ENCODE peak calls at places on chromosome 6, in nine cellular contexts. E is psoas muscle, V is spleen, Z is tibial artery, A is transverse colon, T is uterus, M is body of pancreas, Y is A549, D is lower lobe of right lung. P is an unnamed sample.

GRCh38 chr6:7138111-7138510 is 30.4 kb downstream of the RREB1 start:
- DNase-seq in V (no peak), D (no peak), Z (no peak), T (no peak), A (no peak), M (no peak), E (no peak), Y (no peak), P (no peak)

GRCh38 chr6:136334853-136335252 is 45.2 kb upstream of the BCLAF1 start:
- DNase-seq in T (no peak), V (no peak), Z (no peak), E (no peak), M (no peak), D (no peak), Y (no peak), A (no peak), P (no peak)

GRCh38 chr6:128919412-128919811 is 36.5 kb downstream of the LAMA2 start:
- DNase-seq in E (no peak), M (no peak), T (no peak), V (no peak), D (no peak), Z (no peak), Y (no peak), A (no peak), P (no peak)

GRCh38 chr6:169340395-169340794 is 86.7 kb upstream of the THBS2 start:
- DNase-seq in V (no peak), Y (peak; percentile 46), D (peak; percentile 37), M (no peak), T (no peak), E (no peak), Z (no peak), A (no peak), P (no peak)

GRCh38 chr6:82248233-82248735 is 740 bp upstream of the IBTK start:
- DNase-seq in Z (no peak), Y (peak; percentile 61), M (peak; percentile 50), E (no peak), D (peak; percentile 64), A (peak; percentile 21), V (peak; percentile 78), T (no peak), P (no peak)

GRCh38 chr6:30363459-30363858 is 18.5 kb downstream of the RPP21 start:
- DNase-seq in E (no peak), D (no peak), Z (no peak), A (no peak), V (no peak), M (no peak), Y (no peak), T (no peak), P (no peak)

GRCh38 chr6:13357551-13358075 is 29.3 kb upstream of the TBC1D7 start:
- DNase-seq in V (no peak), Z (no peak), D (no peak), A (no peak), M (no peak), Y (no peak), T (no peak), E (no peak), P (no peak)

GRCh38 chr6:112356994-112357393 is 9.9 kb downstream of the RFPL4B start:
- DNase-seq in A (no peak), Y (no peak), E (no peak), V (no peak), T (no peak), D (no peak), M (no peak), Z (no peak), P (no peak)

GRCh38 chr6:21228411-21228810 is 365.1 kb upstream of the SOX4 start:
- DNase-seq in Y (no peak), V (no peak), D (no peak), T (no peak), M (no peak), Z (no peak), E (no peak), A (no peak), P (no peak)

GRCh38 chr6:136956590-136957573 is 34.8 kb downstream of the SLC35D3 start:
- DNase-seq in Y (no peak), M (no peak), A (no peak), Z (no peak), D (no peak), E (no peak), V (no peak), T (no peak), P (no peak)

GRCh38 chr6:4820704-4821276 is 44.6 kb downstream of the CDYL start:
- DNase-seq in T (no peak), Z (no peak), Y (no peak), A (no peak), E (no peak), V (no peak), D (no peak), M (no peak), P (no peak)

DNA sequence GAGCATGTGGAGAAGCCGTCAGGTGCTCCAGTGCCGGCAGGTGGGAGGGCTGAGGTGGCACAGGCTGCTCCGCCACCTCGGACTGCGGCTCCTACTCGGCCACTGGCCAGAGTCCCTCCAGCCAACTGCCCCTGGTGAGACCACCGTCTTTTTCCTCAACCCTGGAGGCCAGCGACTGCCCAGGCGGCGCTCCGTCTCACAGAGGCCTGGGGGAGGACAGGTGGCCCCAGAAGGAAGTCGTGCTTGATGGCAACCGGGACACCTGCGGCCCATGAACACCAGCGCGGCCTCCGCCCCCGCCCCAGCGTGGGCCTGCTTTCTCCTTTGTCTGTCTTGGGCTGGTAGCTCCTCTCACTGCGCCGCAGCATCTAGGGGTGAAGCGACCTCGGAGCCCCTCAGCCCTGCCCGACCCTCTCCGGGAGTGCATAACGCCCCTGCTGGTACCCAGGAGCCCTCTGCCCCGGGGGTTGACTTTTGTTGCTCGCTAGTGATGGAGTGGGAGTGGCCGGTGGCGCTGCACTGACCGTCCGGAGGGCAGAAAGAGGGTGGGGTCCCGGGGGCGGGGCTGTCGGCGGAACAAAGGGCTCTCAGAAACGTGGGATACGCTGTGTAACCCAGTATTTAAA is 706 bp upstream of the TUBB2B start:
- DNase-seq in Z (no peak), A (no peak), D (no peak), M (peak; percentile 59), Y (no peak), E (no peak), V (peak; percentile 77), T (no peak), P (no peak)
- H3K27ac ChIP-seq in Z (no peak overlapping the region), A (no peak overlapping the region), D (no peak overlapping the region), M (no peak overlapping the region), Y (peak overlapping the region; percentile 89), E (no peak overlapping the region), V (no peak overlapping the region), T (no peak overlapping the region), P (no peak overlapping the region)

GRCh38 chr6:44645276-44645675 is 257.8 kb downstream of the CDC5L start:
- DNase-seq in M (no peak), Z (no peak), Y (no peak), T (no peak), A (no peak), V (no peak), E (no peak), D (no peak), P (no peak)
- TF ChIP-seq CTCF in M (no peak), Z (no peak), Y (no peak), T (no peak), A (no peak), V (no peak), E (no peak), D (no peak), P (no peak)

DNA sequence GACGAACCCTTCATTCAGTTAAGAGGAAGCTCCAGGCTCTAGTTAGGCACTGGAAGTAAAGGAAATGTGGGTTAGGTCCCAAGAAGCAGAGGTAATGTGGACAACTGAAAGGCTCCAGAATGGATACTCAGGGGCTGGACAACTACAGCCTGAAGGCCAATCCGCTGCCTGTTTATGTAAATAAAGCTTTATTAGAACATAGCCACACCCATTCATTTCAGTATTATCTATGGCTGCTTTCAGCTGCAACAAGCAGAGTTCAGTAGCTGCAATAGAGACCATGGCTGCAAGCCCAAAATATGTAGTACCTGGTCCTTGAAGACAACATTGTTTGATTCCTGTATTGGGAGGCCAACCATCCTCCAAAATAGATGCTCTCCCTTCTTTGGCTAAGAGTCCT is 100.8 kb upstream of the MRPS10 start:
- DNase-seq in E (no peak), D (no peak), T (no peak), Y (no peak), Z (no peak), A (no peak), M (no peak), V (no peak), P (no peak)
- H3K9me3 ChIP-seq in E (no peaks in the 10 kb centered on the region), D (no peaks in the 10 kb centered on the region), T (no peaks in the 10 kb centered on the region), Y (no peaks in the 10 kb centered on the region), Z (no peaks in the 10 kb centered on the region), A (no peaks in the 10 kb centered on the region), M (no peaks in the 10 kb centered on the region), V (no peaks in the 10 kb centered on the region), P (no peaks in the 10 kb centered on the region)

DNA sequence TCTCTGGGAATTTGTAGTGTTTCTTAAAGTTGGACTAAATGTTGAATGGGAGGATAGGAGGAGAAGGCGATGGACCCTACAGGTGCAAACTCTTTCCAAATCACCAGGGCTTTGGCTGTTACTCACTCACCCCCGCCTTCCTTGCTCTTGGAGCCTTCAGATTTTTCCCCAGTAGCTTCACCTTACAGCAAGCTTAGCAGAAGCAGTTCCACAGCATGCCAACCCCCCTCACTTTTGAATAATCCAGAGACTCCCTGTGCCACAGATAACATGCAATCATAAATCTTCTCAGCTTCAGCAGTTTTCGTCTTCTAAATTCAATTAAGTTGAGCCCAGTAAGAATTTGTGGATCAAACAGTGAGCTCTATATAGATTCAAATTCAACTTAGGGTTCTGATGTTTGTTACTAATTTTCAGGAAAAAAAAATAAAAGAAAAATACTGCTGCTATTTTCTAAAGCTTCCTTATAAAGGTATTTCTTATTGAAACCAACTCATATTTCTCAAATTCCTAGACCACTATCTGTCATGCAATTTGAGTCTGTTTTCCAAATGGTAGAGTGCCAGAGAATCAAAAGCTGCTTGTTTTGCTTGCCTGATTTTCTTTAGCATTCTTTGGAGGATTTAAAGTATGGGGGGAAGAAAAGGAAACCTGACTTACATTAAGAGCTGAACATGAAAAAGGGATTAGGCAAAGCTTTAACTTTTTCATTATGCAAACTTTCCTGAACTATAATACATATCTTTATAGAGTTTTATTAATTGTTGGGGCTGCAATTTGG is 166.4 kb downstream of the EYA4 start:
- DNase-seq in E (no peak), T (no peak), A (no peak), Z (no peak), Y (no peak), D (no peak), V (no peak), M (no peak), P (no peak)
- H3K27ac ChIP-seq in E (no peak overlapping the region), T (no peak overlapping the region), A (no peak overlapping the region), Z (no peak overlapping the region), Y (no peak overlapping the region), D (no peak overlapping the region), V (no peak overlapping the region), M (no peak overlapping the region), P (no peak overlapping the region)

GRCh38 chr6:157381631-157382621 is 936 bp downstream of the ZDHHC14 start:
- DNase-seq in E (peak; percentile 61), Y (peak; percentile 28), D (peak; percentile 66), T (peak; percentile 72), M (peak; percentile 71), V (peak; percentile 91), A (peak; percentile 69), Z (peak; percentile 73), P (peak; percentile 40)
- TF ChIP-seq CTCF in E (no peak), Y (peak; percentile 35), D (no peak), T (no peak), M (no peak), V (no peak), A (no peak), Z (no peak), P (no peak)

DNA sequence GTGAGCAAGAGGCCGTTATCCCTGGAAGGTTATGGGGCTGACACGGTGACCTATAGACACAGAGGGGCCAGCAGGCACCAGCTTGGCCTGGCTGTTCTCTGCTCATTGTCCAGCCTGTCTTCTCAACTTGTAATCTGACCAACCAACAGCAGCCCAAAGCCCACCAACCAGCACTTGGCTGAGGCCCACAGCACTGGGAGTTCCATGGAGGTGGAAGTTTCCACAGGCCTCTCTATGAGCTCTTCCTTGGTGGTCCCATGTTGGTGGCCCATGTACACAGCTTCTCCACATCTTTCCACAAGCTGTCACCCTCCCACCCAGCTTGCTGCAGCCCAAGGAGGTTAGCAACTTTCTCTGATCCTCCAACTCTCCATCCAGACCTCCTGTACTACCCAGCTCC is 56.2 kb upstream of the KLHL31 start:
- DNase-seq in T (no peak), A (no peak), V (no peak), Z (no peak), D (no peak), M (no peak), E (no peak), Y (no peak), P (no peak)
- H3K9me3 ChIP-seq in T (no peaks in the 10 kb centered on the region), A (no peaks in the 10 kb centered on the region), V (no peaks in the 10 kb centered on the region), Z (no peaks in the 10 kb centered on the region), D (no peaks in the 10 kb centered on the region), M (no peaks in the 10 kb centered on the region), E (no peaks in the 10 kb centered on the region), Y (no peaks in the 10 kb centered on the region), P (no peaks in the 10 kb centered on the region)